ENCODE peak calls at places on chromosomes 4 and X, in seven cellular contexts. One of them, this sample, is unnamed.

GRCh38 chr4:113689394-113689793 is 72.1 kb downstream of the CAMK2D start:
- DNase-seq in A549: no peak
- DNase-seq in K562: no peak
- DNase-seq in GM23338: no peak
- DNase-seq in SK-N-SH: no peak
- DNase-seq in GM12878: no peak
- DNase-seq in HepG2: no peak
- DNase-seq in this sample: no peak

GRCh38 chrX:115147220-115147619 is 42.0 kb upstream of the RBMXL3 start:
- DNase-seq in A549: peak
- DNase-seq in K562: peak
- DNase-seq in GM23338: peak
- DNase-seq in SK-N-SH: peak
- DNase-seq in GM12878: no peak
- DNase-seq in HepG2: no peak
- DNase-seq in this sample: no peak

GRCh38 chrX:28408017-28408723 is 179.1 kb upstream of the IL1RAPL1 start:
- DNase-seq in A549: no peak
- DNase-seq in K562: no peak
- DNase-seq in GM23338: no peak
- DNase-seq in SK-N-SH: no peak
- DNase-seq in GM12878: no peak
- DNase-seq in HepG2: no peak
- DNase-seq in this sample: no peak

GRCh38 chrX:50770702-50771101 is 43.3 kb downstream of the SHROOM4 start:
- DNase-seq in A549: peak
- DNase-seq in K562: no peak
- DNase-seq in GM23338: peak
- DNase-seq in SK-N-SH: no peak
- DNase-seq in GM12878: no peak
- DNase-seq in HepG2: peak
- DNase-seq in this sample: no peak

GRCh38 chr4:24537025-24537424 is 47.3 kb downstream of the DHX15 start:
- DNase-seq in A549: no peak
- DNase-seq in K562: no peak
- DNase-seq in GM23338: no peak
- DNase-seq in SK-N-SH: no peak
- DNase-seq in GM12878: no peak
- DNase-seq in HepG2: no peak
- DNase-seq in this sample: no peak

GRCh38 chr4:107740950-107741701 is 21.1 kb upstream of the PAPSS1 start:
- DNase-seq in A549: no peak
- DNase-seq in K562: no peak
- DNase-seq in GM23338: no peak
- DNase-seq in SK-N-SH: no peak
- DNase-seq in GM12878: no peak
- DNase-seq in HepG2: no peak
- DNase-seq in this sample: no peak

GRCh38 chrX:104318330-104319009 is 63.7 kb upstream of the ESX1 start:
- DNase-seq in A549: peak
- DNase-seq in K562: no peak
- DNase-seq in GM23338: peak
- DNase-seq in SK-N-SH: no peak
- DNase-seq in GM12878: no peak
- DNase-seq in HepG2: peak
- DNase-seq in this sample: no peak

GRCh38 chr4:791866-792630 is 33.9 kb downstream of the CPLX1 start:
- DNase-seq in A549: no peak
- DNase-seq in K562: peak
- DNase-seq in GM23338: peak
- DNase-seq in SK-N-SH: no peak
- DNase-seq in GM12878: no peak
- DNase-seq in HepG2: no peak
- DNase-seq in this sample: no peak

GRCh38 chr4:20809796-20810195 is 109.5 kb downstream of the PACRGL start:
- DNase-seq in A549: no peak
- DNase-seq in K562: no peak
- DNase-seq in GM23338: peak
- DNase-seq in SK-N-SH: no peak
- DNase-seq in GM12878: no peak
- DNase-seq in HepG2: peak
- DNase-seq in this sample: no peak

GRCh38 chr4:8702020-8702495 is 109.5 kb downstream of the CPZ start:
- DNase-seq in A549: no peak
- DNase-seq in K562: no peak
- DNase-seq in GM23338: no peak
- DNase-seq in SK-N-SH: no peak
- DNase-seq in GM12878: no peak
- DNase-seq in HepG2: no peak
- DNase-seq in this sample: no peak

GRCh38 chrX:7252013-7252610 is 104.2 kb upstream of the PUDP start:
- DNase-seq in A549: no peak
- DNase-seq in K562: no peak
- DNase-seq in GM23338: no peak
- DNase-seq in SK-N-SH: no peak
- DNase-seq in GM12878: no peak
- DNase-seq in HepG2: no peak
- DNase-seq in this sample: no peak

GRCh38 chr4:101414496-101414895 is 67.2 kb upstream of the PPP3CA start:
- DNase-seq in A549: no peak
- DNase-seq in K562: no peak
- DNase-seq in GM23338: no peak
- DNase-seq in SK-N-SH: no peak
- DNase-seq in GM12878: no peak
- DNase-seq in HepG2: no peak
- DNase-seq in this sample: no peak

GRCh38 chr4:48780867-48781219 is 764 bp upstream of the FRYL start:
- DNase-seq in A549: no peak
- DNase-seq in K562: no peak
- DNase-seq in GM23338: no peak
- DNase-seq in SK-N-SH: peak
- DNase-seq in GM12878: no peak
- DNase-seq in HepG2: peak
- DNase-seq in this sample: no peak

GRCh38 chrX:10216208-10216607 is 59.4 kb downstream of the CLCN4 start:
- DNase-seq in A549: no peak
- DNase-seq in K562: no peak
- DNase-seq in GM23338: no peak
- DNase-seq in SK-N-SH: no peak
- DNase-seq in GM12878: no peak
- DNase-seq in HepG2: no peak
- DNase-seq in this sample: no peak

GRCh38 chr4:78298618-78299017 is 241.5 kb downstream of the FRAS1 start:
- DNase-seq in A549: no peak
- DNase-seq in K562: no peak
- DNase-seq in GM23338: no peak
- DNase-seq in SK-N-SH: no peak
- DNase-seq in GM12878: no peak
- DNase-seq in HepG2: no peak
- DNase-seq in this sample: no peak

GRCh38 chr4:6272863-6273660 is 3.4 kb downstream of the WFS1 start:
- DNase-seq in A549: peak
- DNase-seq in K562: no peak
- DNase-seq in GM23338: no peak
- DNase-seq in SK-N-SH: peak
- DNase-seq in GM12878: no peak
- DNase-seq in HepG2: peak
- DNase-seq in this sample: peak

GRCh38 chrX:17024896-17025295 is 78.4 kb downstream of the REPS2 start:
- DNase-seq in A549: no peak
- DNase-seq in K562: no peak
- DNase-seq in GM23338: peak
- DNase-seq in SK-N-SH: peak
- DNase-seq in GM12878: no peak
- DNase-seq in HepG2: peak
- DNase-seq in this sample: no peak

GRCh38 chrX:103330601-103331397 is 760 bp downstream of the TCEAL7 start:
- DNase-seq in A549: no peak
- DNase-seq in K562: no peak
- DNase-seq in GM23338: peak
- DNase-seq in SK-N-SH: peak
- DNase-seq in GM12878: no peak
- DNase-seq in HepG2: no peak
- DNase-seq in this sample: no peak

GRCh38 chr4:48944252-48944651 is 37.7 kb upstream of the OCIAD2 start:
- DNase-seq in A549: peak
- DNase-seq in K562: no peak
- DNase-seq in GM23338: no peak
- DNase-seq in SK-N-SH: no peak
- DNase-seq in GM12878: no peak
- DNase-seq in HepG2: no peak
- DNase-seq in this sample: no peak

GRCh38 chr4:56118845-56119244 is 170.1 kb downstream of the CEP135 start:
- DNase-seq in A549: no peak
- DNase-seq in K562: no peak
- DNase-seq in GM23338: no peak
- DNase-seq in SK-N-SH: no peak
- DNase-seq in GM12878: no peak
- DNase-seq in HepG2: no peak
- DNase-seq in this sample: no peak

GRCh38 chr4:56123547-56123946 is 174.8 kb downstream of the CEP135 start:
- DNase-seq in A549: no peak
- DNase-seq in K562: no peak
- DNase-seq in GM23338: no peak
- DNase-seq in SK-N-SH: no peak
- DNase-seq in GM12878: no peak
- DNase-seq in HepG2: no peak
- DNase-seq in this sample: no peak

GRCh38 chr4:56112377-56112776 is 163.6 kb downstream of the CEP135 start:
- DNase-seq in A549: no peak
- DNase-seq in K562: no peak
- DNase-seq in GM23338: peak
- DNase-seq in SK-N-SH: no peak
- DNase-seq in GM12878: no peak
- DNase-seq in HepG2: no peak
- DNase-seq in this sample: no peak

GRCh38 chr4:56123051-56123450 is 174.3 kb downstream of the CEP135 start:
- DNase-seq in A549: no peak
- DNase-seq in K562: no peak
- DNase-seq in GM23338: no peak
- DNase-seq in SK-N-SH: no peak
- DNase-seq in GM12878: no peak
- DNase-seq in HepG2: no peak
- DNase-seq in this sample: no peak

GRCh38 chr4:56118055-56118454 is 169.3 kb downstream of the CEP135 start:
- DNase-seq in A549: no peak
- DNase-seq in K562: no peak
- DNase-seq in GM23338: no peak
- DNase-seq in SK-N-SH: peak
- DNase-seq in GM12878: no peak
- DNase-seq in HepG2: no peak
- DNase-seq in this sample: no peak
- TF ChIP-seq REST in A549: no peak
- TF ChIP-seq REST in K562: no peak
- TF ChIP-seq REST in GM23338: no peak
- TF ChIP-seq REST in SK-N-SH: no peak
- TF ChIP-seq REST in GM12878: no peak
- TF ChIP-seq REST in HepG2: no peak
- TF ChIP-seq REST in this sample: no peak

GRCh38 chr4:168410681-168411080 is 69.6 kb downstream of the DDX60L start:
- DNase-seq in A549: no peak
- DNase-seq in K562: no peak
- DNase-seq in GM23338: no peak
- DNase-seq in SK-N-SH: no peak
- DNase-seq in GM12878: no peak
- DNase-seq in HepG2: no peak
- DNase-seq in this sample: no peak

GRCh38 chr4:168411318-168412150 is 68.8 kb downstream of the DDX60L start:
- DNase-seq in A549: no peak
- DNase-seq in K562: no peak
- DNase-seq in GM23338: no peak
- DNase-seq in SK-N-SH: no peak
- DNase-seq in GM12878: no peak
- DNase-seq in HepG2: no peak
- DNase-seq in this sample: no peak

GRCh38 chr4:168421671-168422070 is 58.6 kb downstream of the DDX60L start:
- DNase-seq in A549: peak
- DNase-seq in K562: peak
- DNase-seq in GM23338: no peak
- DNase-seq in SK-N-SH: no peak
- DNase-seq in GM12878: no peak
- DNase-seq in HepG2: no peak
- DNase-seq in this sample: no peak

GRCh38 chr4:168421055-168421454 is 59.2 kb downstream of the DDX60L start:
- DNase-seq in A549: no peak
- DNase-seq in K562: no peak
- DNase-seq in GM23338: no peak
- DNase-seq in SK-N-SH: no peak
- DNase-seq in GM12878: no peak
- DNase-seq in HepG2: no peak
- DNase-seq in this sample: no peak

GRCh38 chr4:168415911-168416310 is 64.4 kb downstream of the DDX60L start:
- DNase-seq in A549: no peak
- DNase-seq in K562: no peak
- DNase-seq in GM23338: no peak
- DNase-seq in SK-N-SH: no peak
- DNase-seq in GM12878: no peak
- DNase-seq in HepG2: no peak
- DNase-seq in this sample: no peak
- TF ChIP-seq REST in A549: no peak
- TF ChIP-seq REST in K562: no peak
- TF ChIP-seq REST in GM23338: no peak
- TF ChIP-seq REST in SK-N-SH: no peak
- TF ChIP-seq REST in GM12878: no peak
- TF ChIP-seq REST in HepG2: no peak
- TF ChIP-seq REST in this sample: no peak

GRCh38 chr4:86307432-86307831 is 52.4 kb downstream of the MAPK10 start:
- DNase-seq in A549: no peak
- DNase-seq in K562: no peak
- DNase-seq in GM23338: no peak
- DNase-seq in SK-N-SH: no peak
- DNase-seq in GM12878: no peak
- DNase-seq in HepG2: no peak
- DNase-seq in this sample: no peak

GRCh38 chr4:86302242-86302641 is 57.6 kb downstream of the MAPK10 start:
- DNase-seq in A549: no peak
- DNase-seq in K562: no peak
- DNase-seq in GM23338: peak
- DNase-seq in SK-N-SH: peak
- DNase-seq in GM12878: no peak
- DNase-seq in HepG2: peak
- DNase-seq in this sample: no peak

DNA sequence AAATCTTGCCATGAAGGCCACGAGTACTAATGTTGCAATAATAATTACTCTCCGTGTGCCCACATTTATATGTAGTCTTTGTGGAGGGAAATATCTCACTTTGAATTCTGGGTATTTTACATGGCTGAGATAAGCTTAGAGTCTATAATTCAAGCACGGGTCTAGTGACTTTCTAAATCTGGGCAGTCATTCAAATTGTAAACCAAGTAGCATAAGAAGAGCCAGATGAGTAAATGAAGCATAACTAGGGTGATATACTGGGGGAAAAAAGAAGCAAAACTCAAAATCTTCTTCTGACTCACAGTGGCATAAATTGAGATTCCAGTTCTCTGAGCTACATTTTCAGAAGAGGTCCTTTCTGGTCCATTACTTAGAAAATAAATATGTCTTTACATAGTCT is 53.0 kb downstream of the MAPK10 start:
- DNase-seq in A549: no peak
- DNase-seq in K562: no peak
- DNase-seq in GM23338: no peak
- DNase-seq in SK-N-SH: no peak
- DNase-seq in GM12878: no peak
- DNase-seq in HepG2: no peak
- DNase-seq in this sample: no peak
- TF ChIP-seq REST in A549: no peak
- TF ChIP-seq REST in K562: no peak
- TF ChIP-seq REST in GM23338: no peak
- TF ChIP-seq REST in SK-N-SH: no peak
- TF ChIP-seq REST in GM12878: no peak
- TF ChIP-seq REST in HepG2: no peak
- TF ChIP-seq REST in this sample: no peak

GRCh38 chr4:87188932-87189331 is 31.5 kb downstream of the KLHL8 start:
- DNase-seq in A549: no peak
- DNase-seq in K562: no peak
- DNase-seq in GM23338: no peak
- DNase-seq in SK-N-SH: no peak
- DNase-seq in GM12878: no peak
- DNase-seq in HepG2: no peak
- DNase-seq in this sample: no peak
- TF ChIP-seq REST in A549: no peak
- TF ChIP-seq REST in K562: no peak
- TF ChIP-seq REST in GM23338: no peak
- TF ChIP-seq REST in SK-N-SH: no peak
- TF ChIP-seq REST in GM12878: no peak
- TF ChIP-seq REST in HepG2: no peak
- TF ChIP-seq REST in this sample: no peak

This sample was measured in Panc1.